ENCODE peak calls at places on chromosomes 16 and 17, in four cellular contexts. K is GM12878, Y is HepG2, C is H1. A is an unnamed sample.
A peak's percentile ranks its signal among the peaks of the same experiment; 100 is the strongest.

GRCh38 chr17:73717690-73718089 is 73.4 kb upstream of the SDK2 start:
- DNase-seq in K (no peak), Y (no peak), C (no peak), A (no peak)

GRCh38 chr17:69602969-69603368 is 188.5 kb downstream of the MAP2K6 start:
- DNase-seq in K (no peak), Y (no peak), C (no peak), A (no peak)

GRCh38 chr17:48123111-48123510 is 15.5 kb downstream of the SNX11 start:
- DNase-seq in K (no peak), Y (no peak), C (no peak), A (no peak)

GRCh38 chr16:86356804-86357203 is 153.5 kb upstream of the FOXF1 start:
- DNase-seq in K (no peak), Y (no peak), C (no peak), A (no peak)

GRCh38 chr17:78291944-78292910 is 60.8 kb downstream of the TMEM235 start:
- DNase-seq in K (no peak), Y (no peak), C (no peak), A (no peak)

GRCh38 chr17:79785900-79786810 is 8.2 kb downstream of the CBX2 start:
- DNase-seq in K (no peak), Y (no peak), C (no peak), A (no peak)

GRCh38 chr16:58128181-58128631 is 975 bp downstream of the CFAP20 start:
- DNase-seq in K (no peak), Y (peak; percentile 34), C (no peak), A (no peak)

GRCh38 chr17:79272666-79273219 is 198.1 kb downstream of the ENGASE start:
- DNase-seq in K (no peak), Y (peak; percentile 16), C (no peak), A (no peak)

GRCh38 chr17:7308625-7309433 is 1.4 kb downstream of the EIF5A start:
- DNase-seq in K (peak; percentile 67), Y (peak; percentile 79), C (no peak), A (no peak)

GRCh38 chr17:72590382-72590781 is 469.6 kb downstream of the SOX9 start:
- DNase-seq in K (no peak), Y (peak; percentile 19), C (no peak), A (no peak)

GRCh38 chr17:43734376-43734775 is 24.2 kb downstream of the SOST start:
- DNase-seq in K (no peak), Y (no peak), C (no peak), A (no peak)

GRCh38 chr16:87540072-87540976 is 47.5 kb upstream of the ZCCHC14 start:
- DNase-seq in K (no peak), Y (no peak), C (no peak), A (no peak)

GRCh38 chr17:179721-180379 is 1.6 kb downstream of the DOC2B start:
- DNase-seq in K (no peak), Y (no peak), C (no peak), A (no peak)

GRCh38 chr17:74433421-74434121 is 1.7 kb downstream of the GPRC5C start:
- DNase-seq in K (no peak), Y (peak; percentile 72), C (no peak), A (no peak)

GRCh38 chr17:47937915-47938314 is 3.5 kb upstream of the PNPO start:
- DNase-seq in K (no peak), Y (no peak), C (no peak), A (no peak)

DNA sequence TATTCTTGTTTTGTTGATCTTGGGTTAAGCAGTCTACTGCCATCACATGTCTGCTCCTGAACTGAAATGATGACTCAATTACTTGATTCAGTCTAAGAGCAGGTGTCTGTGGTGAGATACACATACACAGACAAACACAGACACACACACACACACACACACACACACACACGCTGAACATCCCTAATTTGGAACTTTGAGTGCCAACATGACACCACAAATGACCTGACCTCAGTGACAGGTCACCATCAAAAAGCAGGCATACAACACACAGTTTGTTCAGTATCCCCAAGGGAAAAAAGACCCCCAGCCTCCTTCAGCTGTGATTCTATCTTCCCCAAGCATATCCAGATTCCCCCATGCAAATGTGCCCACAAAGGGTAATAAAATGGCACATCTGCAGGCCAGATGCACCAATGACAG is 130.1 kb upstream of the TMEM97 start:
- DNase-seq in K (no peak), Y (no peak), C (no peak), A (no peak)
- H3K36me3 ChIP-seq in K (peaks cover 3% of the 10 kb centered on the region), Y (peaks cover 17% of the 10 kb centered on the region), C (peaks cover 3% of the 10 kb centered on the region), A (peaks cover 29% of the 10 kb centered on the region)

DNA sequence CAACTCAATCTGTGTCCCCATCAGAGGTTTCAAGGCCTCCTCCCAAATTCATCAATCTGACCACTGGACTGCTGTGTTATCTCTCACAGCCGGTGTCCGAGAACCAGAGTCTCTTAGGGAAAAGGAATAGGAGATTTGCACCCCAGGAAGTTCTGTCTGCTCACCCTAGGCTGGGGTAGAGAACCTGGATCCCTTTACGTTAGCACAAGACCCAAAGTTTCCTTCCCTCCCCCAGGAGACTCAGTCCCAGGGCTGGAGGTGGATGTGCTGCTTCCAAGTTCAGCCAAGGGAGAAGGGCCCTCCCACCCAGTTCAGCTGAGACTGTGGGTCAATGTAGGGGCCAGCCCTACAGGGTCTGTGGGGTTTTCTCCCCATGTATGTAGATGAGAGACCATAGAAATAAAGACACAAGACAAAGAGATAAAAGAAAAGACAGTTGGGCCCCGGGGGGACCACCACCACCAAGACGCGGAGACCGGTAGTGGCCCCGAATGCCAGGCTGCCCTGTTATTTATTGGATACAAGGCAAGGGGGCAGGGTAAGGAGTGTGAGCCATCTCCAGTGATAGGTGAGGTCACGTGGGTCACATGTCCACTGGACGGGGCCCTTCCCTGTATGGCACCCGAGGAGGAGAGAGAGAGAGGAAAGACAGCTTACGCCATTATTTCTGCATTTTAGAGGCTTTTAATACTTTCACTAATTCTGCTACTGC is 22.7 kb upstream of the OR1F1 start:
- DNase-seq in K (no peak), Y (no peak), C (no peak), A (no peak)
- H3K4me3 ChIP-seq in K (peak overlapping the region; percentile 25), Y (peak overlapping the region; percentile 61), C (no peak overlapping the region), A (no peak overlapping the region)

GRCh38 chr17:27240086-27240801 is 53.7 kb upstream of the WSB1 start:
- DNase-seq in K (no peak), Y (no peak), C (no peak), A (no peak)

GRCh38 chr17:27237890-27238289 is 56.0 kb upstream of the WSB1 start:
- DNase-seq in K (no peak), Y (no peak), C (no peak), A (no peak)

GRCh38 chr17:27240802-27241155 is 53.1 kb upstream of the WSB1 start:
- DNase-seq in K (no peak), Y (no peak), C (no peak), A (no peak)

GRCh38 chr17:27239046-27239445 is 54.9 kb upstream of the WSB1 start:
- DNase-seq in K (peak; percentile 61), Y (no peak), C (no peak), A (no peak)

DNA sequence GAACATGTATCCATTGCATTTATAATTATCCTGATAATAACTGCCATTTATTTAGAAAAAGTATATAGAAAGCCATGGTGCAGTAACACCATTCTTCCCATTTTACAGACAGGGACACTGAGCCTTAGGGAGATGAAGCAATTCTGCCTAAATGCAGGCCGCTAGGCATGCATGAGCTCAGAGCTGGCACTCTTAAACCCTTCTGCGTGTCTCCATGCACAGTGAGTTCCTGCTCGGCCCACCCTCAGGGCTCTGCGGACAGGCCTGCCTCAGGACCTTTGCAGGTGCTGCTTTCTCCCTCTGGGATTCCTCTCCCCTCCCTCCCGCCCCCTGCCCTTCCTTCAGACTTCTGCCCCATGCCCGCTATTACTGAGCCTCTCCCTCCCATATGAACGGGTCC is 54.3 kb upstream of the WSB1 start:
- DNase-seq in K (no peak), Y (no peak), C (no peak), A (no peak)
- TF ChIP-seq SUZ12 in K (no peak), Y (no peak), C (no peak), A (no peak)

DNA sequence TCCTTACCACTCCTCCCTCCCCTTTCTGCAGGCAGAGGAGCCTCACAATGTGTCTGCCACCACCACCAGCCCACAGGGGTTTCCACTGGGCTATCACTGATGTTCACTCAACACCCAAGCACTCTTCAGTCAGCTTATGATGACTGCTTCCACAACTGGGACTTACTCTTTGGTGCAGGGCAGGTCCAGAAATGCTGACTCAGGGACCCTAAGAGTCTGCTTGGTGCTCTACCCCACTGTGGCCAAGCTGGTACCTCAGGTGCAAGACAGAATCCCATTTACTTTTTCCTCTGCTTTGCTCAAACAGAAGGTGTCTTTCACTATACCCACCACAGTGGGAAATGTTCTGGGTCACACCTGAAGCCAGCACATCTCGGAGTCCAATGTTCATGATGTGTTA is 40.1 kb downstream of the ZNF267 start:
- DNase-seq in K (no peak), Y (no peak), C (no peak), A (no peak)
- H3K36me3 ChIP-seq in K (peaks cover 18% of the 10 kb centered on the region), Y (peaks cover 46% of the 10 kb centered on the region), C (peaks cover 7% of the 10 kb centered on the region), A (peaks cover 53% of the 10 kb centered on the region)

DNA sequence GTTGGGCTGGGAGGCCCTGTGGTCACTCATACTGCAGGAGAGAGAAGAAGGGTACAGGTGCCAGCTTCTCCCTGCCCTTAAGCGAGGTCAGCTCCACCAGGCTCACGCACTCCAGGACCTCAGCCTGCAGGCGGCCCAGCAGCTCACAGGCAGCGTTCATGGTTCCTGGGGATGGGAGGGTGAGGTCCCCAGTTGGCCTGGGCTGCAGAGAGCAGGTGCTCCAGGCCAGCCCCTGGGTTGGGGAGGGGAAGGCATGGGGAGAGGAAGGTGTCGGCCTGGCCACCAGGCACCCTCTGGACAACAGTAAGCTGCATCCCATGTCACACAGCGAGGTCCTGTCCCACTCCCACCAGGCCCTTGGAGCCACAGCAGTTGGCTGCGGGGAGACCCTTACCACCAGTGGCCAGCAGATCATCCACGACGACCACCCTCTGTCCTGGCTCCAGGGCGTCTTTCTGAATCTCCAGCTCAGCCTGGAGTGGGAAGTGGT is 2.0 kb downstream of the APRT start:
- DNase-seq in K (no peak), Y (no peak), C (no peak), A (no peak)
- H3K4me3 ChIP-seq in K (peak overlapping the region; percentile 85), Y (no peak overlapping the region), C (no peak overlapping the region), A (no peak overlapping the region)

GRCh38 chr17:50060951-50061712 is 5.2 kb downstream of the ITGA3 start:
- DNase-seq in K (no peak), Y (no peak), C (no peak), A (no peak)

GRCh38 chr17:50063516-50064252 is 7.8 kb downstream of the ITGA3 start:
- DNase-seq in K (no peak), Y (no peak), C (no peak), A (no peak)

GRCh38 chr17:50064253-50064991 is 8.5 kb downstream of the ITGA3 start:
- DNase-seq in K (no peak), Y (no peak), C (no peak), A (no peak)

GRCh38 chr17:50065056-50065455 is 9.1 kb downstream of the ITGA3 start:
- DNase-seq in K (no peak), Y (no peak), C (no peak), A (no peak)

GRCh38 chr17:50062323-50063243 is 6.7 kb downstream of the ITGA3 start:
- DNase-seq in K (no peak), Y (no peak), C (no peak), A (no peak)
- TF ChIP-seq SUZ12 in K (no peak), Y (no peak), C (no peak), A (no peak)

GRCh38 chr16:89120921-89121351 is 27.3 kb downstream of the ACSF3 start:
- DNase-seq in K (no peak), Y (no peak), C (no peak), A (no peak)

GRCh38 chr16:89118361-89119061 is 24.9 kb downstream of the ACSF3 start:
- DNase-seq in K (no peak), Y (peak; percentile 77), C (no peak), A (peak; percentile 58)

GRCh38 chr16:89120281-89120680 is 26.6 kb downstream of the ACSF3 start:
- DNase-seq in K (no peak), Y (no peak), C (no peak), A (no peak)

GRCh38 chr16:89119161-89119621 is 25.5 kb downstream of the ACSF3 start:
- DNase-seq in K (no peak), Y (no peak), C (no peak), A (no peak)

GRCh38 chr16:89119661-89120141 is 26.0 kb downstream of the ACSF3 start:
- DNase-seq in K (no peak), Y (no peak), C (no peak), A (no peak)
- H3K36me3 ChIP-seq in K (peaks cover 16% of the 10 kb centered on the region), Y (peaks cover 44% of the 10 kb centered on the region), C (no peaks in the 10 kb centered on the region), A (peaks cover 96% of the 10 kb centered on the region)